ENCODE peak calls at places on chromosome 4, in nine cellular contexts. T, R, O, U, K, P, Q, X and E are unnamed samples.

GRCh38 chr4:1501754-1502500 is 95.7 kb upstream of the NKX1-1 start:
- DNase-seq in T (no peak), R (no peak), O (no peak), U (no peak), K (no peak), P (no peak), Q (no peak), X (no peak), E (no peak)

GRCh38 chr4:2699534-2699933 is 56.6 kb downstream of the TNIP2 start:
- DNase-seq in T (no peak), R (no peak), O (no peak), U (no peak), K (no peak), P (no peak), Q (no peak), X (no peak), E (no peak)

GRCh38 chr4:48692897-48693296 is 87.2 kb downstream of the FRYL start:
- DNase-seq in T (no peak), R (no peak), O (no peak), U (no peak), K (no peak), P (no peak), Q (no peak), X (no peak), E (no peak)

GRCh38 chr4:176443117-176443516 is 123.4 kb downstream of the SPCS3 start:
- DNase-seq in T (peak; percentile 96), R (no peak), O (peak; percentile 96), U (no peak), K (no peak), P (no peak), Q (no peak), X (no peak), E (no peak)

GRCh38 chr4:61772116-61772515 is 572.0 kb downstream of the ADGRL3 start:
- DNase-seq in T (no peak), R (no peak), O (no peak), U (no peak), K (no peak), P (no peak), Q (no peak), X (no peak), E (no peak)

GRCh38 chr4:178917756-178918155 is 1475.5 kb upstream of the AGA start:
- DNase-seq in T (no peak), R (no peak), O (no peak), U (no peak), K (no peak), P (no peak), Q (no peak), X (no peak), E (no peak)

GRCh38 chr4:174401471-174402130 is 117.9 kb downstream of the CEP44 start:
- DNase-seq in T (no peak), R (no peak), O (no peak), U (no peak), K (no peak), P (no peak), Q (no peak), X (no peak), E (no peak)

GRCh38 chr4:99816611-99817309 is at the start of gene DAPP1:
- DNase-seq in T (no peak), R (no peak), O (no peak), U (no peak), K (peak; percentile 98), P (no peak), Q (no peak), X (no peak), E (peak; percentile 96)

GRCh38 chr4:162485486-162485885 is 321.7 kb upstream of the FSTL5 start:
- DNase-seq in T (no peak), R (no peak), O (no peak), U (no peak), K (no peak), P (no peak), Q (no peak), X (no peak), E (no peak)

GRCh38 chr4:162497564-162498167 is 333.9 kb upstream of the FSTL5 start:
- DNase-seq in T (peak; percentile 63), R (no peak), O (peak; percentile 42), U (peak; percentile 24), K (peak; percentile 27), P (peak; percentile 24), Q (peak; percentile 30), X (peak; percentile 5), E (peak; percentile 53)

GRCh38 chr4:141463678-141464077 is 172.7 kb upstream of the IL15 start:
- DNase-seq in T (no peak), R (no peak), O (peak; percentile 31), U (no peak), K (no peak), P (no peak), Q (no peak), X (no peak), E (no peak)

GRCh38 chr4:118712872-118713271 is 27.7 kb downstream of the METTL14 start:
- DNase-seq in T (no peak), R (no peak), O (peak; percentile 67), U (no peak), K (no peak), P (no peak), Q (no peak), X (no peak), E (no peak)

GRCh38 chr4:54402880-54403503 is 173.9 kb downstream of the PDGFRA start:
- DNase-seq in T (no peak), R (no peak), O (no peak), U (no peak), K (no peak), P (no peak), Q (no peak), X (no peak), E (no peak)

GRCh38 chr4:6925357-6925836 is 15.8 kb downstream of the TBC1D14 start:
- DNase-seq in T (no peak), R (no peak), O (no peak), U (no peak), K (no peak), P (no peak), Q (no peak), X (peak; percentile 45), E (no peak)
- H3K4me1 ChIP-seq in T (peaks cover 2% of the 10 kb centered on the region), R (peaks cover 9% of the 10 kb centered on the region), O (peaks cover 14% of the 10 kb centered on the region), U (peaks cover 13% of the 10 kb centered on the region), K (no peaks in the 10 kb centered on the region), P (no peaks in the 10 kb centered on the region), Q (peaks cover 88% of the 10 kb centered on the region), X (peaks cover 29% of the 10 kb centered on the region), E (no peaks in the 10 kb centered on the region)

GRCh38 chr4:180642732-180643131 is 1600.5 kb upstream of the TENM3 start:
- DNase-seq in T (no peak), R (no peak), O (no peak), U (no peak), K (no peak), P (no peak), Q (no peak), X (no peak), E (no peak)

GRCh38 chr4:180640193-180640592 is 1603.0 kb upstream of the TENM3 start:
- DNase-seq in T (no peak), R (no peak), O (no peak), U (no peak), K (no peak), P (no peak), Q (no peak), X (no peak), E (no peak)

GRCh38 chr4:180637616-180638015 is 1605.6 kb upstream of the TENM3 start:
- DNase-seq in T (no peak), R (no peak), O (no peak), U (no peak), K (no peak), P (no peak), Q (no peak), X (no peak), E (no peak)

GRCh38 chr4:180636696-180637095 is 1606.5 kb upstream of the TENM3 start:
- DNase-seq in T (peak; percentile 72), R (no peak), O (peak; percentile 44), U (no peak), K (no peak), P (no peak), Q (no peak), X (no peak), E (no peak)

DNA sequence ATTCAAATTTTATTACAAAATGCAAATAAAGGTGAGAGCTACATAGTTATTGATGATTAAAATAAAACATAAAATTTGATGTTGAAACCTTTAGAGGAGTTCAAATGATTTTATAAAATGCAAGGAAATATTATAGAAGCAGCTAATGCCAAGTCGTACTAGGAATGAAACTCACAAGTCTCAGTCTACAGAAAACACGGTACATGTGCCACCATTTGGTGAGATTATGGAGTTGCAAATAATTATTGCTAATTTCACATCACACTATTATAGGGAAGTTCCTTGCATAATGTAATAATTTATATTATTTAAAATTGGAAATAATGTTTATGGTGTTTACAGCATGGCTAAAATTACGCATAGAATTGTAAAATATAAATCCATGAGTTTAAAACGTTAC is 1601.7 kb upstream of the TENM3 start:
- DNase-seq in T (no peak), R (no peak), O (no peak), U (no peak), K (no peak), P (no peak), Q (no peak), X (no peak), E (no peak)
- H2AFZ ChIP-seq in T (no peak overlapping the region), R (no peak overlapping the region), O (no peak overlapping the region), U (no peak overlapping the region), K (no peak overlapping the region), P (no peak overlapping the region), Q (no peak overlapping the region), X (no peak overlapping the region), E (no peak overlapping the region)

GRCh38 chr4:77167866-77168265 is 10.9 kb downstream of the CCNG2 start:
- DNase-seq in T (no peak), R (no peak), O (no peak), U (no peak), K (peak; percentile 81), P (no peak), Q (no peak), X (no peak), E (no peak)
- H3K27ac ChIP-seq in T (no peak overlapping the region), R (no peak overlapping the region), O (no peak overlapping the region), U (no peak overlapping the region), K (peak overlapping the region; percentile 40), P (no peak overlapping the region), Q (no peak overlapping the region), X (no peak overlapping the region), E (no peak overlapping the region)

DNA sequence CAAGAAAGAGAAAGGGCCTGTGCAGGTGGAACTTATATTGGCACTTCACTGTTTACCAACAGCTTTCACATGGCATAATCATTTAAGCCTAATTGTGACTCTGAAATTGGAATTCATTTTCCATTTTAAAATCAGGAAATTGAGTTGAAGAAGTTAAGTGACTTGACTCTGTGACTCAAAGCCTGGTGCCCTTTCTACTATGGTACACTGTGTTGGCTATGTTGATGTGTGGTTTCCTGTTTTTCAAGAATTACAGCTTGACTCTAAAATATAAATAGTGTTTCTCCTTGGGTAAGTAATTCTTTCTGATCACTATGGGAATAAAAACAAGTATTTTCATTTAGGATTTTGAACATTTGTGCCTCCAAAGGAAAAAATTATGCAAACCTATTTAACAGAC is 4.3 kb downstream of the AFF1 start:
- DNase-seq in T (no peak), R (no peak), O (no peak), U (no peak), K (no peak), P (peak; percentile 75), Q (no peak), X (no peak), E (peak; percentile 48)
- H3K4me1 ChIP-seq in T (peaks cover 2% of the 10 kb centered on the region), R (peaks cover 5% of the 10 kb centered on the region), O (peaks cover 14% of the 10 kb centered on the region), U (no peaks in the 10 kb centered on the region), K (peaks cover 42% of the 10 kb centered on the region), P (peaks cover 57% of the 10 kb centered on the region), Q (peaks cover 72% of the 10 kb centered on the region), X (peaks cover 45% of the 10 kb centered on the region), E (peaks cover 62% of the 10 kb centered on the region)